ENCODE peak calls at places on chromosomes 2 and 18, in seven cellular contexts. V, E, I, X, J, Q and B are unnamed samples.

GRCh38 chr2:179948058-179948457 is 59.0 kb downstream of the CWC22 start:
- DNase-seq in X (no peak), Q (no peak), J (no peak), I (no peak), E (no peak), V (no peak), B (no peak)

GRCh38 chr2:236748385-236748784 is 178.8 kb downstream of the ACKR3 start:
- DNase-seq in X (no peak), I (no peak), E (no peak), V (no peak), J (no peak), Q (no peak), B (no peak)

GRCh38 chr18:36580874-36581750 is 247.7 kb downstream of the TPGS2 start:
- DNase-seq in V (peak), E (no peak), Q (peak), X (no peak), J (no peak), I (no peak), B (no peak)

GRCh38 chr2:80748576-80748975 is 444.0 kb upstream of the LRRTM1 start:
- DNase-seq in J (no peak), E (no peak), I (no peak), V (no peak), X (no peak), Q (no peak), B (no peak)

GRCh38 chr2:168758970-168759820 is 43.2 kb upstream of the NOSTRIN start:
- DNase-seq in J (no peak), E (no peak), Q (peak), X (peak), I (no peak), V (peak), B (no peak)

GRCh38 chr18:57461652-57462269 is 26.6 kb downstream of the ONECUT2 start:
- DNase-seq in J (no peak), Q (no peak), E (no peak), I (no peak), X (no peak), V (no peak), B (no peak)

GRCh38 chr18:29661924-29662323 is 1380.6 kb downstream of the DSC3 start:
- DNase-seq in X (no peak), Q (no peak), I (no peak), J (no peak), V (no peak), E (no peak), B (no peak)

GRCh38 chr2:217367464-217367863 is 507.6 kb upstream of the TNP1 start:
- DNase-seq in I (no peak), X (no peak), Q (no peak), E (no peak), J (no peak), V (no peak), B (no peak)